ENCODE peak calls at places on chromosomes 11 and 22, in four cellular contexts. K is heart right ventricle, C is adipocyte, E is neural progenitor cell. T is an unnamed sample.

GRCh38 chr11:95262994-95263764 is 32.2 kb upstream of the SESN3 start:
- DNase-seq in K (no peak), E (no peak), C (no peak), T (peak; percentile 35)

GRCh38 chr22:45452565-45453449 is 39.3 kb downstream of the RIBC2 start:
- DNase-seq in E (no peak), C (peak; percentile 71), K (no peak), T (no peak)

GRCh38 chr22:50146440-50147228 is 23.9 kb upstream of the PANX2 start:
- DNase-seq in E (peak; percentile 40), C (peak; percentile 65), K (peak; percentile 59), T (peak; percentile 18)

GRCh38 chr11:119481667-119482400 is 58.9 kb upstream of the THY1 start:
- DNase-seq in E (no peak), K (peak; percentile 33), C (no peak), T (no peak)

GRCh38 chr11:94028436-94028835 is 7.3 kb downstream of the HEPHL1 start:
- DNase-seq in E (no peak), C (peak; percentile 52), K (no peak), T (no peak)

GRCh38 chr11:5690736-5691135 is 1.1 kb downstream of the TRIM22 start:
- DNase-seq in E (no peak), C (peak; percentile 37), K (no peak), T (no peak)

GRCh38 chr11:1168256-1168655 is 10.5 kb downstream of the MUC5AC start:
- DNase-seq in E (no peak), C (no peak), K (no peak), T (no peak)

GRCh38 chr11:16809901-16810668 is 71.6 kb downstream of the C11orf58 start:
- DNase-seq in K (peak; percentile 64), C (peak; percentile 60), E (no peak), T (no peak)

GRCh38 chr22:37636186-37636948 is 3.1 kb upstream of the SH3BP1 start:
- DNase-seq in E (no peak), K (no peak), C (peak; percentile 28), T (no peak)

GRCh38 chr11:73582636-73583035 is 15.3 kb downstream of the FAM168A start:
- DNase-seq in E (no peak), C (no peak), K (no peak), T (no peak)

GRCh38 chr22:41876275-41876674 is 38.6 kb downstream of the SHISA8 start:
- DNase-seq in K (no peak), C (peak; percentile 63), E (no peak), T (no peak)

GRCh38 chr11:12192796-12193514 is 82.6 kb downstream of the MICAL2 start:
- DNase-seq in K (no peak), E (no peak), C (no peak), T (no peak)

GRCh38 chr11:78161937-78162336 is 22.5 kb upstream of the ALG8 start:
- DNase-seq in K (peak; percentile 48), E (no peak), C (no peak), T (no peak)

GRCh38 chr11:122897606-122898210 is 15.1 kb downstream of the JHY start:
- DNase-seq in C (peak; percentile 54), E (no peak), K (no peak), T (no peak)

GRCh38 chr11:109791337-109791736 is 301.9 kb upstream of the ZC3H12C start:
- DNase-seq in E (no peak), K (no peak), C (no peak), T (no peak)

GRCh38 chr22:49064836-49065235 is 762.8 kb downstream of the BRD1 start:
- DNase-seq in C (no peak), K (no peak), E (no peak), T (no peak)

GRCh38 chr11:46112961-46113617 is 8.2 kb downstream of the PHF21A start:
- DNase-seq in E (peak; percentile 73), K (no peak), C (peak; percentile 52), T (peak; percentile 79)

GRCh38 chr11:70327717-70328116 is 57.2 kb downstream of the PPFIA1 start:
- DNase-seq in E (no peak), C (no peak), K (no peak), T (no peak)

GRCh38 chr11:114375052-114375451 is 25.3 kb downstream of the C11orf71 start:
- DNase-seq in E (no peak), C (no peak), K (no peak), T (no peak)

GRCh38 chr11:75028321-75029097 is 39.8 kb downstream of the NEU3 start:
- DNase-seq in C (no peak), E (no peak), K (no peak), T (no peak)

GRCh38 chr22:18044548-18045271 is 20.3 kb upstream of the MICAL3 start:
- DNase-seq in C (no peak), E (no peak), K (peak; percentile 80), T (no peak)

GRCh38 chr11:20397281-20397680 is 9.8 kb downstream of the PRMT3 start:
- DNase-seq in E (peak; percentile 61), C (peak; percentile 72), K (no peak), T (no peak)

GRCh38 chr22:22927888-22928665 is 40.5 kb downstream of the IGLL5 start:
- DNase-seq in E (no peak), C (no peak), K (no peak), T (no peak)

GRCh38 chr11:67352546-67353316 is 615 bp downstream of the POLD4 start:
- DNase-seq in C (no peak), E (no peak), K (peak; percentile 40), T (no peak)

GRCh38 chr11:13287026-13287425 is 9.4 kb downstream of the BMAL1 start:
- DNase-seq in K (no peak), E (no peak), C (no peak), T (no peak)

GRCh38 chr11:1071571-1072115 is 3.0 kb upstream of the MUC2 start:
- DNase-seq in E (no peak), K (peak; percentile 15), C (no peak), T (no peak)

GRCh38 chr11:76797341-76798201 is 14.4 kb downstream of the TSKU start:
- DNase-seq in E (no peak), C (no peak), K (no peak), T (no peak)

GRCh38 chr22:25143161-25144076 is 56.2 kb upstream of the CRYBB3 start:
- DNase-seq in E (no peak), K (no peak), C (no peak), T (no peak)

GRCh38 chr22:27591060-27591459 is 210.5 kb downstream of the MN1 start:
- DNase-seq in E (no peak), K (no peak), C (no peak), T (no peak)

GRCh38 chr11:31768744-31769143 is 42.4 kb downstream of the PAX6 start:
- DNase-seq in E (no peak), K (no peak), C (no peak), T (no peak)
- H3K4me1 ChIP-seq in E (peaks cover 76% of the 10 kb centered on the region), K (no peaks in the 10 kb centered on the region), C (no peaks in the 10 kb centered on the region), T (no peaks in the 10 kb centered on the region)

GRCh38 chr22:39299829-39300178 is 19.6 kb downstream of the RPL3 start:
- DNase-seq in C (no peak), K (no peak), E (no peak), T (no peak)
- H3K4me1 ChIP-seq in C (peaks cover 10% of the 10 kb centered on the region), K (peaks cover 11% of the 10 kb centered on the region), E (peaks cover 3% of the 10 kb centered on the region), T (no peaks in the 10 kb centered on the region)

GRCh38 chr11:8766043-8766992 is 83.7 kb downstream of the RPL27A start:
- DNase-seq in C (peak; percentile 63), E (peak; percentile 50), K (no peak), T (no peak)
- H3K4me1 ChIP-seq in C (peaks cover 35% of the 10 kb centered on the region), E (peaks cover 21% of the 10 kb centered on the region), K (peaks cover 19% of the 10 kb centered on the region), T (no peaks in the 10 kb centered on the region)

GRCh38 chr11:2554338-2555240 is 109.8 kb downstream of the KCNQ1 start:
- DNase-seq in E (peak; percentile 48), K (no peak), C (no peak), T (no peak)
- H3K4me1 ChIP-seq in E (peaks cover 19% of the 10 kb centered on the region), K (no peaks in the 10 kb centered on the region), C (no peaks in the 10 kb centered on the region), T (no peaks in the 10 kb centered on the region)